ENCODE peak calls at places on chromosomes 13 and 19, in seven cellular contexts. O, G, S, P, K, B and Z are unnamed samples.

GRCh38 chr19:18551631-18552030 is 6.0 kb upstream of the KXD1 start:
- DNase-seq in B (no peak), O (peak), P (no peak), G (no peak), S (no peak), K (no peak), Z (no peak)

GRCh38 chr19:45079063-45079910 is at the start of gene GEMIN7:
- DNase-seq in B (peak), K (peak), S (peak), P (no peak), O (peak), G (peak), Z (peak)

GRCh38 chr19:17302391-17303166 is 646 bp downstream of the ABHD8 start:
- DNase-seq in O (no peak), B (no peak), G (no peak), S (no peak), P (no peak), K (no peak), Z (no peak)

GRCh38 chr19:17871878-17872250 is at the start of gene SLC5A5:
- DNase-seq in G (no peak), K (no peak), O (no peak), S (no peak), P (no peak), B (no peak), Z (no peak)

GRCh38 chr13:65926750-65927171 is 1303.4 kb downstream of the PCDH9 start:
- DNase-seq in B (peak), O (no peak), K (peak), G (no peak), P (no peak), S (peak), Z (no peak)

GRCh38 chr13:106700007-106700950 is 132.3 kb upstream of the ARGLU1 start:
- DNase-seq in K (peak), B (no peak), G (no peak), O (no peak), P (no peak), S (no peak), Z (peak)

GRCh38 chr19:17966497-17967257 is at the start of gene KCNN1:
- DNase-seq in B (no peak), G (no peak), S (no peak), O (no peak), K (peak), P (no peak), Z (no peak)

GRCh38 chr19:10226376-10227214 is 4.5 kb downstream of the S1PR2 start:
- DNase-seq in G (peak), S (peak), O (peak), P (no peak), K (no peak), B (no peak), Z (peak)

GRCh38 chr13:98517576-98518310 is 59.2 kb downstream of the STK24 start:
- DNase-seq in B (no peak), O (no peak), G (no peak), K (no peak), S (no peak), P (no peak), Z (no peak)

GRCh38 chr13:35923347-35923746 is 207.8 kb downstream of the DCLK1 start:
- DNase-seq in P (no peak), G (peak), K (no peak), S (peak), O (peak), B (peak), Z (peak)

GRCh38 chr13:22114630-22115311 is 443.9 kb downstream of the FGF9 start:
- DNase-seq in O (peak), K (no peak), B (no peak), G (no peak), S (no peak), P (no peak), Z (no peak)

GRCh38 chr19:37778613-37779138 is 710 bp downstream of the ZNF573 start:
- DNase-seq in K (peak), P (no peak), G (no peak), S (peak), B (no peak), O (peak), Z (peak)

GRCh38 chr19:46748325-46749109 is 2.3 kb upstream of the STRN4 start:
- DNase-seq in P (no peak), S (peak), B (no peak), G (peak), K (peak), O (peak), Z (peak)

GRCh38 chr13:71759506-71760225 is 107.3 kb downstream of the DACH1 start:
- DNase-seq in K (no peak), S (no peak), G (no peak), P (no peak), O (peak), B (no peak), Z (no peak)

GRCh38 chr13:33927315-33927714 is 109.4 kb downstream of the RFC3 start:
- DNase-seq in S (peak), P (no peak), G (peak), O (peak), B (no peak), K (no peak), Z (peak)

GRCh38 chr19:50702870-50703829 is 16.5 kb downstream of the SHANK1 start:
- DNase-seq in S (peak), G (no peak), K (no peak), B (no peak), O (no peak), P (no peak), Z (peak)

GRCh38 chr13:94154362-94154761 is 325.1 kb downstream of the DCT start:
- DNase-seq in B (no peak), S (peak), O (peak), K (no peak), G (peak), P (no peak), Z (peak)

GRCh38 chr19:44696939-44697669 is 1.8 kb upstream of the CEACAM16 start:
- DNase-seq in O (no peak), G (no peak), B (no peak), P (no peak), S (no peak), K (no peak), Z (no peak)

GRCh38 chr19:48613024-48613851 is 1.6 kb downstream of the FAM83E start:
- DNase-seq in P (no peak), K (no peak), B (no peak), S (no peak), O (no peak), G (no peak), Z (no peak)

GRCh38 chr13:112959206-112959605 is 9.8 kb upstream of the MCF2L start:
- DNase-seq in G (no peak), S (peak), P (no peak), B (no peak), K (no peak), O (no peak), Z (peak)

GRCh38 chr19:47661571-47661970 is 51.7 kb upstream of the EHD2 start:
- DNase-seq in P (no peak), B (no peak), G (peak), K (no peak), S (peak), O (no peak), Z (no peak)

GRCh38 chr19:55206664-55207500 is 2.4 kb downstream of the PTPRH start:
- DNase-seq in K (peak), O (peak), G (peak), B (peak), P (no peak), S (peak), Z (peak)

DNA sequence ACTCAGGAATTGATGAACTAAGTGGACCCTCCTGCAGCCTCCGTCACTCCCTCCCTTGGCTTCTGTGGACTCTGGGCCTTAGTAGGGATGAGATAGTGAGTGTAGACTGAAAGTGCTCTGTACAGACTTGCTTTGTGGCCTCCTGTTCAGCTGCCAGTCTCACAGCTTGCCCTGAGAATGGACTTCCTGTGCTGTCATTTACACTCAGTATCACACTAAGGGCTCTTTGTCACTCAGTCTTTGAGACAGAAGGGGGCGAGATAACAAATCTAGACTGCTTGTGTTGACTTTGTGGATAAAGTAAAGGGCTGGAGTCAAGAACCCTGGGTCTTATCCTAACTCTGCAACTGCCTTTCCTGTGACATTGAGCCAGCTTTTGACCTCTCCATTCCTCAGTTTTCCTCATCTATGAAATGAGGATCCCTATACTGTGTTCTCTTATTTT is 21.0 kb upstream of the SPRY2 start:
- DNase-seq in P (no peak), B (no peak), G (peak), K (peak), S (no peak), O (no peak), Z (no peak)
- TF ChIP-seq CTCF in P (no peak), B (peak), G (peak), K (no peak), S (no peak), O (no peak), Z (no peak)

DNA sequence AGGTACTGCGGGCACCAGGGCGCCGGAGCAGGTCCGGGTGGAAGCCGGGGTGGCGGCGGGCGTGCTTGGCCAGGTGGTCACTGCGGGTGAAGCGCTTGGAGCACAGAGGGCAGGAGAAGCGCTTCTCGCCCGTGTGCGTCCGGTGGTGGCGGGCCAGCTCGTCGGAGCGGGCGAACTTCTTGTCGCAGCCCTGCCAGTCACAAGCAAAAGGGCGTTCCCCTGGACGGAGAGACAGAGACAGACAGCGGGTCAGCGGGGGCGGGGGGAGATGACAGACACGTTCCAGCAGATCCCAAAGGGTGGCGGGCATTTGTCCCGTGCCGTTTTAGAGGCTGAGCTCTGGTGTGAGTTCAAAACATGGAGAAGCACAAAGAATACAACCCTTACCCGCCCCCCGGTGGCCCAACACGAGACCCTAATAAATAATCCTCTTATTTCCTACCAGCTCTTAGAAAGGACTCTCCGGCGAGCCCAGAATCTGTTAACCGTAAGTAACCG is 6.3 kb upstream of the REXO1 start:
- DNase-seq in G (peak), O (no peak), P (no peak), B (no peak), K (no peak), S (no peak), Z (no peak)
- H3K4me3 ChIP-seq in G (no peak), O (peak), P (peak), B (no peak), K (no peak), S (no peak), Z (no peak)

DNA sequence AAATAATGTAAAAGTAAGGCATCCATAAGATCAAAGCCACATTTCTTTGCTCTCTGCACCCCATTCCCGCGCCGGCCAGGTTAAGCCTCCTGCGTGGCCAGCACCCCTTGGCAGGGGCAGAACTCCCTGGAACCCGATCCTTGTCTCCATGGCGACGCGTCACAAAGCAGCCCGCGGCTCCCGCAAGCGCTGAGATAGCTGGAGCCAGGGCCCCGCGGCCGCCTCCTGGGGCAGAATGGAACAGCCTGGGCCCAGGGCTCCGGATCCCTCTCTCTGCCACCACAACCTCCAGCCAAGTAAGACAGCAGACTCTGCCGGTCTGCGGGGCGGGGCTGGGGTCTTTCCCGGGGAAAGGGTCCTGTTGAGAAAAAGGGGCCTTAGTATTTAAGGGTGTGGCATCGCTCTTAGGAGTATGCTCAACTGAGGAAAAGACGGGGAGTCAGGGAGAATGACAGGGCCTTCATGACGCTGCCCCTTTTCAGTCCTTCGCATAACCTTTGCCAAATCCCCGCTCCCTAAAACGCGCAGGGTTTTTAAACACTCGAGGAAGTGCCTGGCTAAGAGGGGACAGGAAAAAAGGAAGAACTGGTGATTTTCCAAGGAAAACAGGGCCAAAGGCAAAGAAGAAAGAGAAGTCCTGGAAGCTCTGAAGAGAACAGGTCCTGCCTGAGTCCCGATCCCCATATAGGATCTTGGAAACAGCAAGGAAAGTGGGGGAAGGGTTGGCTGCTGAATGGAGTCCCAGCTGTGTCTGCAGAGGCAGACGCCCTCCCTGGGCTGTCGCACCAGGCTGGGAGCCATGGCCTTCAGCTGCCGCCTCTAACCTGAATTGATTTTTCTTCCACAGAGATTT is at the start of gene TEX26:
- DNase-seq in B (no peak), K (peak), O (no peak), P (no peak), G (peak), S (peak), Z (no peak)
- TF ChIP-seq CTCF in B (no peak), K (peak), O (peak), P (peak), G (peak), S (peak), Z (no peak)

GRCh38 chr13:80921971-80922370 is 581.0 kb upstream of the SPRY2 start:
- DNase-seq in K (no peak), O (no peak), G (no peak), P (no peak), B (no peak), S (no peak), Z (no peak)
- H3K4me3 ChIP-seq in K (no peak), O (no peak), G (no peak), P (no peak), B (no peak), S (no peak), Z (no peak)